ENCODE peak calls at places on chromosomes 13 and 19, in eight cellular contexts. M is thyroid gland, S is glutamatergic neuron, I is mammary epithelial cell, A is mucosa of descending colon, V is left lung, W is uterus, T is spleen. Y is an unnamed sample.

GRCh38 chr19:50911206-50912101 is at the start of gene KLK4:
- DNase-seq in S (no peak), M (no peak), A (no peak), V (no peak), W (no peak), I (no peak), T (no peak), Y (no peak)

GRCh38 chr19:18865973-18866799 is 29.8 kb downstream of the CERS1 start:
- DNase-seq in V (peak), I (peak), A (peak), S (peak), M (peak), T (peak), W (peak), Y (peak)

GRCh38 chr13:102440259-102440936 is 38.5 kb upstream of the FGF14 start:
- DNase-seq in I (peak), V (no peak), M (peak), T (no peak), S (no peak), A (peak), W (no peak), Y (peak)

GRCh38 chr13:51643882-51644281 is 59.6 kb downstream of the WDFY2 start:
- DNase-seq in A (no peak), T (no peak), V (no peak), W (no peak), S (no peak), M (no peak), I (peak), Y (no peak)

GRCh38 chr19:36771275-36772231 is 1.1 kb downstream of the ZNF850 start:
- DNase-seq in S (no peak), T (peak), W (peak), V (no peak), M (peak), A (peak), I (peak), Y (peak)

GRCh38 chr13:101219609-101220265 is 196.6 kb downstream of the NALCN start:
- DNase-seq in W (no peak), I (no peak), M (no peak), A (no peak), V (no peak), T (no peak), S (no peak), Y (no peak)

GRCh38 chr13:106567421-106568224 is at the start of gene ARGLU1:
- DNase-seq in M (peak), V (peak), I (peak), S (peak), A (peak), W (peak), T (peak), Y (peak)

GRCh38 chr13:66992183-66992582 is 238.0 kb downstream of the PCDH9 start:
- DNase-seq in M (no peak), W (no peak), V (no peak), S (no peak), A (no peak), I (peak), T (no peak), Y (no peak)

GRCh38 chr13:49454388-49455015 is 10.4 kb downstream of the SETDB2 start:
- DNase-seq in I (no peak), M (no peak), T (no peak), A (no peak), V (no peak), S (no peak), W (no peak), Y (no peak)

GRCh38 chr19:18304194-18304495 is 18.7 kb downstream of the LSM4 start:
- DNase-seq in S (no peak), T (peak), A (no peak), V (no peak), M (no peak), I (no peak), W (no peak), Y (no peak)

GRCh38 chr13:46648166-46648607 is 95.2 kb downstream of the LRCH1 start:
- DNase-seq in M (peak), S (peak), V (no peak), T (peak), W (no peak), I (peak), A (peak), Y (no peak)

GRCh38 chr19:31085125-31085524 is 264.1 kb downstream of the TSHZ3 start:
- DNase-seq in A (no peak), S (no peak), V (no peak), I (no peak), M (no peak), T (no peak), W (no peak), Y (no peak)

GRCh38 chr13:27493981-27494380 is 43.6 kb upstream of the MTIF3 start:
- DNase-seq in M (no peak), W (no peak), T (no peak), I (no peak), A (no peak), V (no peak), S (no peak), Y (no peak)

GRCh38 chr13:51767100-51767499 is 36.9 kb downstream of the DHRS12 start:
- DNase-seq in V (no peak), A (no peak), W (no peak), T (no peak), S (no peak), M (no peak), I (no peak), Y (no peak)

GRCh38 chr19:19554074-19555023 is 16.3 kb downstream of the CILP2 start:
- DNase-seq in T (peak), I (no peak), V (peak), W (no peak), M (peak), S (peak), A (peak), Y (no peak)

GRCh38 chr19:38506723-38507550 is 73.4 kb downstream of the RYR1 start:
- DNase-seq in S (peak), W (peak), T (peak), A (peak), M (peak), I (peak), V (peak), Y (no peak)

GRCh38 chr19:14089412-14089661 is 1.2 kb downstream of the SAMD1 start:
- DNase-seq in S (no peak), A (no peak), W (no peak), I (no peak), V (no peak), M (no peak), T (no peak), Y (no peak)
- TF ChIP-seq CTCF in S (peak), A (no peak), W (no peak), I (peak), V (peak), M (no peak), T (no peak), Y (no peak)

DNA sequence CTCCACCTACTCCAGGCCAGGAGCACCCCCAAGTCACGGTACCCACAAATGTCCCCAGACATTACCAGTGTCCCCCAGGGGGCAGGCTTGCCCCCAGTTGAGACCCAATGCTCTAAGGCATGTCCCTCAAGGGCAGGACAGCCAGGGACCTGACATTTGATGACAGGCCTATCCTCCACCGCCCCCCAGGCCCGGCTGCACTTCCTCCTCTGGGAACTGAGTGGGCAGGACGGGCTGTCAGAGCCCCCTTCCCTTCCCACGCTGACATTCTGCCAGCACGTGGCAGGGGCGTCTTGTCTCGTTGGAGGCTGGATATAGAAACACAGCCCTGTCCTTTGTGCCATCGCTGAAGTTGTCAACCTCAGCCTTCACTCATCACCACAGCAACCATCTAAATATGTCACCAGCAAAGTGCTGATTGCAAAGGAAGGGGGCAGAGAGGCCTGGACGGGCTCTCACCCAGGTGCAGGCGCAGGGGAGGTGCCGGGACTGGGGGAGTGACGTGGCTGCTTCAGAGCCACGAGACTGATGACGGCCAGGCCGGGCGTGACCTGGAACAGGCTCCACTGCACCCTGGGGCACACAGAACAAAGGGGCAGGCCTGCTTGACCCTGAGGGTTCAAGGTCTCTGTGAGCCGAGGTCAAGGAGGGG is 38.4 kb downstream of the GNG7 start:
- DNase-seq in V (peak), M (no peak), A (peak), T (peak), S (no peak), I (no peak), W (no peak), Y (no peak)
- TF ChIP-seq CTCF in V (no peak), M (no peak), A (no peak), T (peak), S (no peak), I (no peak), W (no peak), Y (no peak)

GRCh38 chr13:78139765-78140164 is 221.1 kb upstream of the EDNRB start:
- DNase-seq in I (no peak), M (no peak), A (no peak), W (no peak), V (no peak), S (no peak), T (no peak), Y (no peak)

GRCh38 chr13:78136966-78137365 is 218.3 kb upstream of the EDNRB start:
- DNase-seq in W (no peak), M (no peak), A (no peak), I (no peak), S (no peak), V (no peak), T (no peak), Y (no peak)

GRCh38 chr13:78133511-78133910 is 214.9 kb upstream of the EDNRB start:
- DNase-seq in I (no peak), W (no peak), M (no peak), S (no peak), T (no peak), V (no peak), A (no peak), Y (no peak)

GRCh38 chr13:78138756-78139155 is 220.1 kb upstream of the EDNRB start:
- DNase-seq in V (no peak), W (no peak), S (no peak), A (no peak), I (no peak), M (no peak), T (no peak), Y (no peak)

GRCh38 chr13:78137404-78138142 is 218.9 kb upstream of the EDNRB start:
- DNase-seq in V (no peak), W (no peak), S (peak), M (peak), A (peak), T (no peak), I (peak), Y (no peak)
- TF ChIP-seq CTCF in V (peak), W (peak), S (peak), M (peak), A (no peak), T (peak), I (peak), Y (peak)

DNA sequence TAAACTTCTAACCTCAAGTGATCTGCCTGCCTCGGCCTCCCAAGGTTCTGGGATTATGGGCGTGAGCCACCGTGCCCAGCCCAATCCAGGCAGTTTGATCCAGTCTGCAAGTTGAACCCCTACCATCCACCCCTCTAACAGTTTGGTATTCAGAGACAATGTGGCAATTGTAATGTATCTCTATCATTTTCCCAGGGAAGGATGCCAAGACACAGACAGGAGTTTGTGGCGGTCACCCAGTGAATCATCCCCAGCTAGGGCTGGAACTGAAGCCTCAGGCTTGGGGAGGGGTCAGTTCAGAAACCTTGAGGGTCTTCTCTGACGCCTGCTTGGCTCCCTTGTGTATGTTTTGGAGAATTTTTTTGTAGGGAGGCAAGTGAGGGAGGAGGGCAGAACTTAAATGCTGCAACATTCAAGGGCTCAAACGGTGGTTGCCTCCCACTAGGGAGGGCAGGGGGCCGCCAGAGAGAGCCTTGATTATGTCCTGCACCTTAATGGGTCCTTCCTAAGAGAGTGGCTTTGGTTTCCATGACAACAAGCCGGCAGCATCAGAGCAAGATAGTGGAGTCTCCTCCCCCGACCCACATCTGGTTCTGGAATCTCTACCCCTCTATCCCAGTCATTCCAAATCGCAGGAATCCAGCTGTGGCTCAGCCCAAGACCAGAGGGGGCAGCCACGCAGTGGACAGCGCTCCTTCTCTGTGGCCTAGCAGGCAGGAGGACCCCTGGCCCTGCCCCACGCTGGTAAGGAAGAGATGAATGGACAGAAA is 14.9 kb upstream of the FEM1A start:
- DNase-seq in M (no peak), W (no peak), T (no peak), S (no peak), A (no peak), I (no peak), V (no peak), Y (no peak)
- TF ChIP-seq CTCF in M (no peak), W (no peak), T (no peak), S (no peak), A (no peak), I (no peak), V (no peak), Y (no peak)

GRCh38 chr19:13758795-13759194 is 5.5 kb upstream of the MRI1 start:
- DNase-seq in M (no peak), T (no peak), A (no peak), I (no peak), W (no peak), S (no peak), V (no peak), Y (no peak)

GRCh38 chr19:13764101-13764807 is at the start of gene MRI1:
- DNase-seq in V (peak), I (peak), A (peak), M (peak), T (peak), W (peak), S (peak), Y (no peak)

GRCh38 chr19:13763300-13763699 is 1.0 kb upstream of the MRI1 start:
- DNase-seq in T (no peak), S (no peak), W (no peak), I (no peak), V (no peak), A (no peak), M (no peak), Y (no peak)

GRCh38 chr19:13762635-13763235 is 1.6 kb upstream of the MRI1 start:
- DNase-seq in T (no peak), I (no peak), V (no peak), M (no peak), A (no peak), S (no peak), W (no peak), Y (no peak)

GRCh38 chr19:13761423-13761822 is 2.9 kb upstream of the MRI1 start:
- DNase-seq in A (no peak), M (no peak), V (no peak), I (no peak), S (no peak), T (no peak), W (no peak), Y (no peak)
- TF ChIP-seq CTCF in A (no peak), M (no peak), V (no peak), I (peak), S (no peak), T (no peak), W (no peak), Y (no peak)